ENCODE peak calls at places on chromosomes 5 and 9, in ten cellular contexts. Y is small intestine; S is GM23338; G is CD8-positive, alpha-beta memory T cell; K is psoas muscle; D is dorsolateral prefrontal cortex; W is fibroblast of lung; I is PC-3; E is RWPE1; M is GM23248. O is an unnamed sample.

GRCh38 chr9:23145467-23145866 is 680.6 kb downstream of the ELAVL2 start:
- DNase-seq in I (no peak), G (no peak), S (no peak), W (no peak), Y (no peak), M (no peak), D (no peak), E (no peak), K (no peak), O (no peak)

GRCh38 chr9:4050686-4051315 is 249.1 kb downstream of the GLIS3 start:
- DNase-seq in E (no peak), G (no peak), K (no peak), Y (no peak), M (no peak), S (no peak), D (no peak), W (no peak), I (no peak), O (no peak)

GRCh38 chr9:134408389-134408788 is 82.1 kb downstream of the RXRA start:
- DNase-seq in E (no peak), S (no peak), M (no peak), G (no peak), D (no peak), I (no peak), W (no peak), K (peak), Y (no peak), O (no peak)

GRCh38 chr5:16737620-16738364 is 121.0 kb upstream of the RETREG1 start:
- DNase-seq in E (no peak), Y (peak), G (no peak), D (no peak), I (no peak), K (no peak), M (no peak), S (peak), W (no peak), O (no peak)

GRCh38 chr5:25763781-25764180 is 1119.0 kb upstream of the CDH10 start:
- DNase-seq in M (no peak), G (no peak), K (no peak), W (no peak), Y (no peak), E (no peak), S (no peak), D (no peak), I (no peak), O (no peak)

GRCh38 chr5:143041972-143042770 is 272.0 kb downstream of the ARHGAP26 start:
- DNase-seq in M (peak), E (no peak), Y (no peak), S (no peak), W (peak), D (no peak), I (peak), K (no peak), G (no peak), O (no peak)

GRCh38 chr9:70427161-70427945 is 12.9 kb upstream of the KLF9 start:
- DNase-seq in K (no peak), E (no peak), S (peak), G (no peak), Y (no peak), D (no peak), I (no peak), M (peak), W (peak), O (no peak)

GRCh38 chr9:6413365-6414263 is 615 bp downstream of the UHRF2 start:
- DNase-seq in G (no peak), W (no peak), I (peak), Y (peak), D (peak), S (peak), E (no peak), K (peak), M (peak), O (no peak)

GRCh38 chr5:125424851-125425250 is 678.4 kb upstream of the ZNF608 start:
- DNase-seq in I (no peak), Y (no peak), W (no peak), E (no peak), D (no peak), S (no peak), G (no peak), K (no peak), M (no peak), O (no peak)

GRCh38 chr5:4196744-4197646 is 601.4 kb downstream of the IRX1 start:
- DNase-seq in D (no peak), G (no peak), S (no peak), Y (no peak), K (no peak), M (no peak), I (no peak), W (no peak), E (no peak), O (no peak)

GRCh38 chr5:24633705-24634325 is 11.0 kb downstream of the CDH10 start:
- DNase-seq in I (peak), Y (peak), D (no peak), S (peak), E (peak), G (no peak), K (no peak), W (peak), M (peak), O (no peak)

GRCh38 chr9:14573319-14573718 is 119.9 kb downstream of the ZDHHC21 start:
- DNase-seq in I (peak), E (no peak), K (no peak), G (no peak), D (no peak), S (no peak), M (no peak), Y (no peak), W (no peak), O (no peak)

GRCh38 chr5:140182803-140183367 is 7.9 kb downstream of the CYSTM1 start:
- DNase-seq in W (peak), G (no peak), K (peak), D (no peak), M (peak), E (no peak), S (peak), Y (peak), I (no peak), O (no peak)

GRCh38 chr5:143653256-143653655 is 158.7 kb upstream of the HMHB1 start:
- DNase-seq in W (no peak), G (no peak), M (no peak), D (no peak), I (peak), K (no peak), E (peak), S (no peak), Y (peak), O (no peak)

GRCh38 chr5:76960004-76960625 is 7.3 kb downstream of the CRHBP start:
- DNase-seq in E (no peak), M (no peak), W (peak), K (no peak), Y (no peak), G (no peak), D (no peak), I (no peak), S (peak), O (no peak)

GRCh38 chr9:16321461-16322119 is 548.9 kb downstream of the BNC2 start:
- DNase-seq in K (peak), D (no peak), W (peak), Y (no peak), E (no peak), S (no peak), M (peak), I (peak), G (no peak), O (peak)

GRCh38 chr9:36163049-36163839 is 5.9 kb upstream of the CCIN start:
- DNase-seq in D (no peak), K (peak), Y (no peak), I (no peak), E (no peak), M (peak), W (peak), G (no peak), S (peak), O (peak)

GRCh38 chr5:140345919-140346347 is 470 bp downstream of the HBEGF start:
- DNase-seq in I (peak), K (peak), D (peak), W (peak), S (peak), Y (peak), M (peak), E (peak), G (no peak), O (peak)

GRCh38 chr5:34041247-34041972 is 1.6 kb downstream of the C1QTNF3 start:
- DNase-seq in Y (no peak), S (no peak), G (no peak), K (no peak), M (no peak), I (no peak), W (peak), E (no peak), D (no peak), O (no peak)

GRCh38 chr5:24225051-24225450 is 419.7 kb downstream of the CDH10 start:
- DNase-seq in E (no peak), M (peak), D (no peak), Y (no peak), I (peak), S (no peak), K (no peak), G (no peak), W (peak), O (no peak)

GRCh38 chr5:52870448-52870847 is 82.7 kb downstream of the ITGA1 start:
- DNase-seq in I (no peak), M (peak), D (no peak), K (peak), S (no peak), E (peak), G (no peak), W (no peak), Y (no peak), O (no peak)

GRCh38 chr9:89923961-89924504 is 319.2 kb downstream of the GADD45G start:
- DNase-seq in K (no peak), G (no peak), W (peak), S (peak), I (peak), D (no peak), Y (peak), M (no peak), E (peak), O (no peak)

GRCh38 chr9:130866474-130866965 is 30.1 kb downstream of the QRFP start:
- DNase-seq in Y (peak), D (peak), S (peak), M (peak), I (peak), G (peak), K (peak), E (peak), W (peak), O (peak)

GRCh38 chr5:160508780-160509361 is 87.2 kb downstream of the PTTG1 start:
- DNase-seq in I (peak), S (peak), K (no peak), W (peak), M (peak), G (peak), D (peak), E (peak), Y (peak), O (peak)

GRCh38 chr5:148309746-148310145 is 2.5 kb upstream of the SPINK7 start:
- DNase-seq in K (no peak), W (no peak), I (no peak), S (no peak), E (no peak), M (no peak), G (no peak), D (no peak), Y (no peak), O (no peak)

GRCh38 chr5:38724301-38725030 is 121.3 kb upstream of the OSMR start:
- DNase-seq in M (peak), K (no peak), Y (no peak), I (peak), E (peak), S (no peak), G (no peak), W (peak), D (no peak), O (no peak)

GRCh38 chr5:157130933-157131332 is 11.7 kb downstream of the MED7 start:
- DNase-seq in G (no peak), E (no peak), D (no peak), Y (no peak), K (no peak), I (no peak), S (peak), W (peak), M (no peak), O (no peak)

GRCh38 chr5:89233462-89233861 is 350.5 kb upstream of the MEF2C start:
- DNase-seq in S (no peak), D (no peak), M (no peak), G (no peak), Y (no peak), K (no peak), E (no peak), I (no peak), W (no peak), O (no peak)

GRCh38 chr9:14466828-14467227 is 152.9 kb upstream of the NFIB start:
- DNase-seq in D (no peak), I (no peak), M (no peak), W (no peak), S (no peak), G (no peak), K (no peak), E (no peak), Y (no peak), O (no peak)

GRCh38 chr5:112142769-112143270 is 276.3 kb downstream of the EPB41L4A start:
- DNase-seq in K (no peak), I (peak), W (peak), M (peak), D (no peak), Y (peak), S (no peak), E (peak), G (no peak), O (no peak)

GRCh38 chr9:93955356-93956182 is 414 bp upstream of the BARX1 start:
- DNase-seq in W (no peak), D (no peak), E (no peak), M (peak), S (peak), I (no peak), G (no peak), Y (no peak), K (no peak), O (no peak)

GRCh38 chr9:69222953-69223352 is 48.9 kb downstream of the TJP2 start:
- DNase-seq in M (no peak), G (no peak), E (no peak), I (no peak), K (no peak), S (no peak), D (no peak), Y (no peak), W (no peak), O (no peak)

DNA sequence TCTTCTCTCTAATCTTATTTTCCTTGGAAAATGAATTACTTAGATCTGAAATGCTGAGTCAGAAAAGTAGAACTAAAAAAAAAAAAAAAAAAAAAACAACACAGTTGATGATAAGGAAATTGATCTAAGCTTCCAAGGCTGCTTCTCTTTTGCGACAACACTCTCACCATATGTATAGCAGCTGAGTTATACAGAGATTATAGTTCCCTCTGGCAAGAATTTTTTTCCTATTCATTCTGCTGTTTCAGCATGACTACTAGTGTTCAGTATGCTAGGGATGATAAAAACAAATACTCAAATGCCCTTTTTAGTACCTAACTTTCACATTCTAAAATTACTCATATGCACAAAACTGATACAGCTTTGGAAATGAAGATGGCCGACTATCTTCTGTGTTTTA is 267.3 kb downstream of the MLLT3 start:
- DNase-seq in G (no peak), K (no peak), E (peak), I (peak), Y (no peak), S (no peak), W (peak), D (no peak), M (peak), O (no peak)
- H3K27ac ChIP-seq in G (no peak), K (no peak), E (no peak), I (no peak), Y (no peak), S (no peak), W (peak), D (no peak), M (peak), O (peak)

DNA sequence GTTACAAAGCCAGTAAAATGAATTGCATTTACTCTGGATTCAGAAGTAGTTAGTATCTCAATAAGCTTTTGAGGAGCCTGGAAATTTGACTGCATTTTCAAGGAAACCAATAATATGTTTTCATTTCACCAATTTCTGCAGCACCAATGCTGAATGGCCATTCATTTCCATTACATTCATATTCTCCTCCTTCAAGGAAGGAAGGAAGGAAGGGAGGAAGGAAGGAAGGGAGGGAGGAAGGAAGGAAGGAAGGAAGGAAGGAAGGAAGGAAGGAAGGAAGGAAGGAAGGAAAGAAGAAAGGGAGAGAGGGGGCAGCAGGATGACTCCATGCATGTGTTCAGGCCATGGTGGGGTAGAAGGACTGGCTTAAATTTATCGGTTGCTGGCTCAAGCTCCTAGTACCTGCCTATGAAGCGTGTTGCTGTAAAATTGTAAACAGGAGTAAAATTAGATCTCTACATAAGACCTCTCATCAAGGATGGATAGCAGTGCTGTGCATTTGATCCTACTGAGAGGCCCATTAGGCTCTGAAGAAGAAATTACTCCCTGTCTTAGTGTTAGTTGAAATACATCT is 498.8 kb upstream of the TNC start:
- DNase-seq in D (no peak), Y (no peak), M (no peak), K (no peak), E (no peak), G (no peak), W (no peak), I (no peak), S (no peak), O (no peak)
- H3K27ac ChIP-seq in D (no peak), Y (no peak), M (peak), K (no peak), E (no peak), G (no peak), W (peak), I (peak), S (no peak), O (no peak)

DNA sequence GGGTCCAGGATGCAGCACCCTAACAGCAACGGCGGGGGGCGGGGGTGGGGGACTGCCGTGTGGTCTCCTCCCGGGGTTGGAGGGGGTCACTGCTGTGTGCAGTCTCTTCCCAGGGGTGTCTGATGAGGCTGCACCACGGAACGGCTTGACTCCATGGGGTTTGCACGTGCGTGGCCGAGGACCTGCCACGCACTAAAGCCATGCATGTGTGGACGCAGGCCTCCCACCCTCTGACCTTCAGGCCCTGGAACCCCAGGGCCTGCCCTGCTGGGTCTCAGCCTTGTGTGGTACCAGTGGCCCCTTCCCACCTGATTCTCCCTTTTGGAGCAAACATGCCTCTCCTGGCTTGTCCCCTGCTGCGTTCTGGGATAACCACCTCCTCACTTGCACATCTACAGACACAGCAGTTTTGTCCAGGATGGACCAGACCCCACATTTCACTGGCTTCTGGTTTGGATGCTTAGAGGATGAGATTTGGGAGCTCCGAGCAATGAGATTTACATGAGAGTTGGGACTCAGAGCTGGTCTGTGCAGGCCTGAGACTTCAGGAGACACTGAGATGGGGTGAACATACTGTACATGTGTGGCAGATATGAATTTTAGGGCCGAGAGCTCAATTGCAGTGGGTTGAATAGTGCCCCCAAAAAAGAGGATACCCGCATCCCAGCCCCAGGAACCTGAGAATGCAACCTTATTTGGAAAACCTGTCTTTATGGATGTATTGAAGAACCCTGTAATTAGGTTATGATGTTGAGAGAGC is 45.8 kb downstream of the SLC12A7 start:
- DNase-seq in D (no peak), E (no peak), K (peak), W (no peak), M (no peak), Y (no peak), S (no peak), I (no peak), G (no peak), O (no peak)
- H3K27ac ChIP-seq in D (no peak), E (peak), K (no peak), W (no peak), M (no peak), Y (no peak), S (no peak), I (no peak), G (no peak), O (no peak)

GRCh38 chr9:101478906-101479305 is 43.3 kb upstream of the ALDOB start:
- DNase-seq in D (no peak), K (no peak), G (no peak), Y (peak), E (no peak), W (no peak), S (no peak), I (no peak), M (no peak), O (no peak)

GRCh38 chr9:101477214-101477613 is 41.6 kb upstream of the ALDOB start:
- DNase-seq in W (peak), E (no peak), Y (no peak), G (no peak), D (no peak), S (no peak), K (no peak), M (peak), I (peak), O (no peak)

GRCh38 chr9:101478444-101478843 is 42.9 kb upstream of the ALDOB start:
- DNase-seq in D (no peak), M (no peak), Y (peak), K (no peak), I (no peak), S (peak), W (no peak), G (no peak), E (no peak), O (no peak)

GRCh38 chr9:101476576-101477208 is 41.1 kb upstream of the ALDOB start:
- DNase-seq in S (no peak), Y (no peak), K (no peak), E (no peak), W (no peak), M (no peak), I (no peak), G (no peak), D (no peak), O (no peak)

GRCh38 chr9:101477736-101478135 is 42.2 kb upstream of the ALDOB start:
- DNase-seq in S (no peak), M (peak), W (peak), I (no peak), K (no peak), Y (no peak), G (no peak), E (no peak), D (no peak), O (no peak)
- H3K27ac ChIP-seq in S (no peak), M (no peak), W (no peak), I (no peak), K (no peak), Y (no peak), G (no peak), E (no peak), D (no peak), O (no peak)

DNA sequence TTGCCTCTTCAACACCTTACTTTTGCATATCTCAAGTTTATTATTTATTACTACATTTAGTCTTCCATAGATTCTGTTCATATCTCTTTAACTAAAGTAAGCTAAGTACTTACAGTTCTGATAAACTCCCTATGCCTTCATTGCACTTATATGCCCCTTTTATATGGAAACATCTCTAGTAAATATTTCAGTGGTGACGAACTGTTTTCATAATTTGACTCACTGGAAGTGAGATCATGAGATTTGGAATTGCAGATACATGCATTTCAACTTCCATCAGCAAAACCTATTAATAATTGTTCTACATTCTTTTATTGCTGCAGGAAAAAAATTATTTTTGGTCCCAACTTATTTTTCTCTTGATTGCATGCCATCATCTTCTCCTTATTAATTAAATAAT is 263.5 kb downstream of the CD180 start:
- DNase-seq in Y (no peak), I (peak), M (peak), K (no peak), D (no peak), E (peak), S (no peak), G (no peak), W (peak), O (no peak)
- H3K27ac ChIP-seq in Y (no peak), I (peak), M (no peak), K (no peak), D (no peak), E (no peak), S (no peak), G (no peak), W (no peak), O (no peak)

O was measured in ascending aorta.